ENCODE peak calls at places on chromosomes 2 and 18, in nine cellular contexts. I is dermis microvascular lymphatic vessel endothelial cell; A is right cardiac atrium; U is EL; Y is AG04450; G is skeletal muscle cell; J is naive thymus-derived CD4-positive, alpha-beta T cell; D is NCI-H2029 treated with DMSO at 0.1 percent for 48 hours; P is foreskin fibroblast. K is an unnamed sample.

GRCh38 chr2:160306985-160307384 is 106.9 kb upstream of the ITGB6 start:
- DNase-seq in I (no peak), A (no peak), U (peak), Y (peak), G (peak), J (no peak), D (no peak), P (peak), K (peak)

GRCh38 chr18:46481048-46481846 is 175.8 kb downstream of the LOXHD1 start:
- DNase-seq in I (peak), A (no peak), U (peak), Y (peak), G (peak), J (no peak), D (no peak), P (peak), K (peak)

GRCh38 chr18:21672868-21673267 is 31.7 kb downstream of the ABHD3 start:
- DNase-seq in I (peak), A (no peak), U (peak), Y (no peak), G (no peak), J (no peak), D (no peak), P (peak), K (no peak)

GRCh38 chr2:213316001-213316735 is 31.9 kb downstream of the SPAG16 start:
- DNase-seq in I (no peak), A (no peak), U (peak), Y (no peak), G (peak), J (no peak), D (peak), P (peak), K (no peak)

GRCh38 chr2:157427922-157428303 is 16.0 kb downstream of the CYTIP start:
- DNase-seq in I (no peak), A (no peak), U (no peak), Y (no peak), G (no peak), J (no peak), D (no peak), P (no peak), K (no peak)

GRCh38 chr2:239660390-239661228 is 259.8 kb upstream of the HDAC4 start:
- DNase-seq in I (no peak), A (no peak), U (no peak), Y (no peak), G (no peak), J (no peak), D (peak), P (no peak), K (no peak)

GRCh38 chr2:232522014-232522854 is 2.0 kb downstream of the PRSS56 start:
- DNase-seq in I (peak), A (peak), U (peak), Y (no peak), G (no peak), J (peak), D (no peak), P (no peak), K (peak)

GRCh38 chr18:36655074-36655473 is 173.7 kb downstream of the TPGS2 start:
- DNase-seq in I (no peak), A (no peak), U (no peak), Y (no peak), G (no peak), J (no peak), D (no peak), P (no peak), K (no peak)

GRCh38 chr2:68732036-68732435 is 2.6 kb upstream of the ARHGAP25 start:
- DNase-seq in I (no peak), A (no peak), U (no peak), Y (no peak), G (no peak), J (no peak), D (no peak), P (no peak), K (no peak)

GRCh38 chr2:240259201-240259923 is 118.9 kb upstream of the OTOS start:
- DNase-seq in I (no peak), A (peak), U (no peak), Y (no peak), G (no peak), J (no peak), D (no peak), P (no peak), K (peak)

GRCh38 chr2:10469301-10469700 is 21.2 kb upstream of the ODC1 start:
- DNase-seq in I (no peak), A (no peak), U (no peak), Y (no peak), G (no peak), J (no peak), D (no peak), P (no peak), K (no peak)

GRCh38 chr2:67727623-67728022 is 330.5 kb downstream of the ETAA1 start:
- DNase-seq in I (no peak), A (no peak), U (no peak), Y (no peak), G (no peak), J (no peak), D (no peak), P (no peak), K (no peak)

GRCh38 chr2:117812443-117812842 is 2.0 kb upstream of the DDX18 start:
- DNase-seq in I (no peak), A (no peak), U (no peak), Y (no peak), G (no peak), J (no peak), D (no peak), P (no peak), K (no peak)

GRCh38 chr2:42886921-42887320 is 94.5 kb upstream of the HAAO start:
- DNase-seq in I (peak), A (no peak), U (no peak), Y (no peak), G (no peak), J (no peak), D (no peak), P (no peak), K (no peak)

GRCh38 chr2:36530178-36530982 is 67.6 kb downstream of the FEZ2 start:
- DNase-seq in I (no peak), A (no peak), U (peak), Y (no peak), G (peak), J (no peak), D (no peak), P (peak), K (peak)

GRCh38 chr2:36359006-36359580 is 3.5 kb downstream of the CRIM1 start:
- DNase-seq in I (peak), A (no peak), U (no peak), Y (no peak), G (no peak), J (no peak), D (no peak), P (no peak), K (no peak)

GRCh38 chr18:46437019-46437418 is 220.0 kb downstream of the LOXHD1 start:
- DNase-seq in I (no peak), A (no peak), U (no peak), Y (no peak), G (no peak), J (no peak), D (no peak), P (no peak), K (no peak)

GRCh38 chr18:3889803-3890202 is 439.8 kb downstream of the TGIF1 start:
- DNase-seq in I (no peak), A (no peak), U (peak), Y (peak), G (peak), J (no peak), D (no peak), P (peak), K (no peak)

GRCh38 chr2:216082388-216082733 is 642 bp downstream of the TMEM169 start:
- DNase-seq in I (no peak), A (no peak), U (no peak), Y (no peak), G (no peak), J (no peak), D (no peak), P (no peak), K (no peak)

GRCh38 chr2:161283926-161284325 is 24.3 kb upstream of the PSMD14 start:
- DNase-seq in I (no peak), A (no peak), U (peak), Y (no peak), G (no peak), J (no peak), D (no peak), P (no peak), K (peak)

GRCh38 chr2:100166701-100167100 is 24.3 kb upstream of the AFF3 start:
- DNase-seq in I (no peak), A (no peak), U (no peak), Y (no peak), G (no peak), J (no peak), D (no peak), P (no peak), K (no peak)

GRCh38 chr2:120379916-120380893 is 34.3 kb downstream of the INHBB start:
- DNase-seq in I (no peak), A (peak), U (peak), Y (no peak), G (no peak), J (no peak), D (peak), P (no peak), K (no peak)

GRCh38 chr2:126932966-126933555 is 34.4 kb downstream of the TEX51 start:
- DNase-seq in I (no peak), A (no peak), U (no peak), Y (no peak), G (no peak), J (no peak), D (no peak), P (no peak), K (no peak)

GRCh38 chr18:54743596-54743995 is 84.7 kb upstream of the RAB27B start:
- DNase-seq in I (no peak), A (no peak), U (no peak), Y (no peak), G (no peak), J (no peak), D (no peak), P (no peak), K (no peak)

GRCh38 chr2:232655392-232655791 is 22.0 kb downstream of the EFHD1 start:
- DNase-seq in I (no peak), A (no peak), U (no peak), Y (no peak), G (no peak), J (no peak), D (no peak), P (no peak), K (no peak)

GRCh38 chr2:234091883-234092282 is 41.4 kb downstream of the SPP2 start:
- DNase-seq in I (no peak), A (no peak), U (no peak), Y (no peak), G (no peak), J (no peak), D (peak), P (no peak), K (no peak)

GRCh38 chr2:158969717-158970521 is 1.5 kb downstream of the TANC1 start:
- DNase-seq in I (peak), A (peak), U (peak), Y (no peak), G (no peak), J (no peak), D (no peak), P (no peak), K (no peak)

GRCh38 chr2:144718376-144718775 is 198.5 kb upstream of the ZEB2 start:
- DNase-seq in I (no peak), A (no peak), U (no peak), Y (no peak), G (no peak), J (no peak), D (no peak), P (no peak), K (no peak)

GRCh38 chr2:220134756-220135534 is 507.5 kb downstream of the SLC4A3 start:
- DNase-seq in I (no peak), A (no peak), U (no peak), Y (no peak), G (no peak), J (no peak), D (no peak), P (no peak), K (no peak)

GRCh38 chr2:207490441-207490840 is 39.3 kb upstream of the CREB1 start:
- DNase-seq in I (no peak), A (no peak), U (no peak), Y (no peak), G (no peak), J (no peak), D (no peak), P (no peak), K (no peak)

GRCh38 chr2:74206180-74206688 is 7.8 kb downstream of the MTHFD2 start:
- DNase-seq in I (peak), A (no peak), U (peak), Y (no peak), G (peak), J (peak), D (no peak), P (peak), K (no peak)

GRCh38 chr18:26362021-26362420 is 135.8 kb downstream of the TAF4B start:
- DNase-seq in I (no peak), A (no peak), U (no peak), Y (no peak), G (no peak), J (no peak), D (no peak), P (no peak), K (no peak)

GRCh38 chr2:107303964-107304363 is 418.0 kb upstream of the ST6GAL2 start:
- DNase-seq in I (no peak), A (no peak), U (no peak), Y (no peak), G (peak), J (no peak), D (no peak), P (no peak), K (no peak)

K was measured in hepatic stellate cell.